ENCODE peak calls at places on chromosome 3, in six cellular contexts. Q is GM12891, P is A549, L is H54, A is HepG2, J is adrenal gland. S is an unnamed sample.

GRCh38 chr3:58487140-58487886 is 4.6 kb upstream of the KCTD6 start:
- DNase-seq in Q (no peak), P (peak), L (peak), A (no peak), J (peak), S (peak)

GRCh38 chr3:113721638-113722037 is 24.4 kb downstream of the NAA50 start:
- DNase-seq in Q (no peak), P (no peak), L (no peak), A (no peak), J (no peak), S (no peak)

GRCh38 chr3:39637807-39638206 is 170.3 kb downstream of the MOBP start:
- DNase-seq in Q (no peak), P (peak), L (peak), A (peak), J (no peak), S (peak)

GRCh38 chr3:152257246-152258074 is 11.3 kb upstream of the MBNL1 start:
- DNase-seq in Q (no peak), P (no peak), L (no peak), A (no peak), J (no peak), S (no peak)

GRCh38 chr3:188345223-188345622 is 191.3 kb downstream of the LPP start:
- DNase-seq in Q (no peak), P (no peak), L (peak), A (no peak), J (no peak), S (no peak)

GRCh38 chr3:72797773-72798543 is 50.3 kb downstream of the SHQ1 start:
- DNase-seq in Q (no peak), P (no peak), L (no peak), A (peak), J (peak), S (peak)

GRCh38 chr3:185402561-185402960 is 39.6 kb downstream of the MAP3K13 start:
- DNase-seq in Q (no peak), P (no peak), L (no peak), A (no peak), J (peak), S (no peak)

GRCh38 chr3:168968611-168969010 is 694.9 kb downstream of the MECOM start:
- DNase-seq in Q (no peak), P (no peak), L (no peak), A (no peak), J (no peak), S (peak)

GRCh38 chr3:119831022-119831421 is 49.1 kb downstream of the NR1I2 start:
- DNase-seq in Q (no peak), P (peak), L (no peak), A (no peak), J (no peak), S (peak)

GRCh38 chr3:61925721-61926120 is 364.4 kb downstream of the PTPRG start:
- DNase-seq in Q (no peak), P (no peak), L (no peak), A (no peak), J (no peak), S (no peak)

GRCh38 chr3:191382661-191383060 is 52.3 kb upstream of the UTS2B start:
- DNase-seq in Q (no peak), P (no peak), L (no peak), A (no peak), J (no peak), S (no peak)

GRCh38 chr3:29408676-29409075 is 127.8 kb downstream of the RBMS3 start:
- DNase-seq in Q (no peak), P (no peak), L (no peak), A (no peak), J (no peak), S (no peak)

GRCh38 chr3:56704706-56705105 is 21.6 kb upstream of the TASOR start:
- DNase-seq in Q (no peak), P (no peak), L (no peak), A (no peak), J (no peak), S (no peak)

GRCh38 chr3:171829841-171830559 is 13.1 kb upstream of the TMEM212 start:
- DNase-seq in Q (no peak), P (peak), L (peak), A (peak), J (peak), S (peak)

GRCh38 chr3:156676467-156677119 is 2.2 kb downstream of the TIPARP start:
- DNase-seq in Q (no peak), P (peak), L (no peak), A (no peak), J (no peak), S (no peak)

GRCh38 chr3:17740703-17741102 is 1.7 kb downstream of the TBC1D5 start:
- DNase-seq in Q (no peak), P (peak), L (peak), A (peak), J (no peak), S (peak)
- TF ChIP-seq POLR2A in Q (no peak), P (no peak), L (no peak), A (peak), J (no peak), S (peak)

GRCh38 chr3:126134219-126134975 is 46.0 kb downstream of the ALDH1L1 start:
- DNase-seq in Q (peak), P (peak), L (peak), A (peak), J (peak), S (peak)
- TF ChIP-seq POLR2A in Q (no peak), P (no peak), L (no peak), A (no peak), J (no peak), S (no peak)

DNA sequence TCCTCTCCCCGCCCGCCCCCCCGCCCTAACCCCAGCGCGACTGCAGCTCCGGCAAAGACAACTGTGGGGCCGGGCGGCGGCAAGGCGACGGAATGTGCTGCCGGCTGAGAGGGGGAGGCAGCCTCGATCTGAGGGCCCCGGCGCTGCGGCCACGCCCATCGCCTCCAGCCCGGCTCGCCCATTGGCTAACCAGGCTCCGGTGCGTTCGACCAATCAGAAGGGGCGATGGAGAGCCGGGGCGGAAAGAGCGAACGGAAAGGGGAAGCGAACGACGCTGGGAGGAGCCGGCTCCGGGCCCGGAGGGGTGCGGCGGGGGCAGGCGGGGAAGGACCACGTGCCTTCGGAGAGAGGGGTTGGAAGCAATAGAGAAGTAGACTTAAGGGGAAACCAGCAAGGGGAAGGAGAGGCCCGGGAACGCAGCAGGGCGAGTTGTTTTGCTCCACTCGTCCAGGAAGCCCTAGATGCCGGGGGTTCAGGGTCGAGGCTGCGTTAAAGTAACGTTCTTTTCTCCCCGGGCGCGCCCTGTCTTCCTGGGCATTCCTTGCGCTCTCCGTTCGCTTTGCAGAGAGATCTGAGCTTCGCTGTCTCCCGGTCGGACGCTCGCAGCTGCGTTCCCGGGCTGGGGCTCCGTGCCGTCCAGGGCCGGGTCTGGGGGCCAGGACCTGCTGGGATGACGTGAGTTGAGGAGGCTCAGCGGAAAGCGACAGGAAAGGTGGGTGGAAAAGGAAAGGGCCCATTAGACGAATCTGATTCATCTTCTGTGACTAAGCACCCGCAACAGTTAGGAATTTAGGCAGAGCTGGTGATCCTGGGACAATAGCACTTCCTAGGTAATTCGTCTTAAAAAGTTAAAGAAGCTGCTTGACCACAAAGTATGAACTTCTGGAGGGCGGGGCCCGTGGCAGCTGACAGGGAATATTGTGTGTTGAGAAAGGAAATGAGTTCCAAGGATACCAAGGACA is at the start of gene KPNA4:
- DNase-seq in Q (peak), P (peak), L (peak), A (peak), J (peak), S (peak)
- TF ChIP-seq POLR2A in Q (peak), P (peak), L (peak), A (peak), J (peak), S (peak)

DNA sequence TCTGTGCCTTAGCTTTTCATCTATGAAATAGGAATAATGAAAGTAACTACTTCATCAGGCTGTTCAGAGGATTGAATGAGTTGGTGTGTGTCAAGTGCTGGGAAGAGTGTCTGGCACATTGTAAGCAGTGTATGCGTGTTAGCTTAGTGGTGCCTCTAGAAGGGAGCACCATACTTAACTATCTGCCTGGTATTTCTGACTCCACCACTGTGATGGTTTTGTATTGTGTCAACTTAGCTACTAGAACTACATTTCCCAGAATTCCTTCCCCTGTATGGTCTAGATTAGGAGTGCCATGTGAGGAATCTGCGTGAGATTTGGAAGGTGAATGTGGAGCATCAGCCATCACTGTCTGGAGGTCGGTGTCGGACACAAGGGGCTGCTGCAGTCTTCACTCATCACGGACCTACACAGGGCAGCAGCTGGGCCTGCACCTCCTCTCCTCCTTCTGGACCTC is 115.4 kb upstream of the GALNT15 start:
- DNase-seq in Q (no peak), P (peak), L (no peak), A (no peak), J (no peak), S (no peak)
- TF ChIP-seq POLR2A in Q (no peak), P (no peak), L (no peak), A (no peak), J (no peak), S (no peak)

GRCh38 chr3:184185461-184186183 is 377 bp upstream of the ABCF3 start:
- DNase-seq in Q (peak), P (peak), L (peak), A (peak), J (peak), S (peak)
- TF ChIP-seq POLR2A in Q (peak), P (peak), L (no peak), A (peak), J (no peak), S (peak)

GRCh38 chr3:14522768-14523167 is 17.4 kb downstream of the GRIP2 start:
- DNase-seq in Q (no peak), P (no peak), L (no peak), A (no peak), J (no peak), S (no peak)

GRCh38 chr3:14522129-14522691 is 17.9 kb downstream of the GRIP2 start:
- DNase-seq in Q (no peak), P (no peak), L (no peak), A (no peak), J (no peak), S (no peak)

GRCh38 chr3:14524311-14524711 is 15.8 kb downstream of the GRIP2 start:
- DNase-seq in Q (no peak), P (no peak), L (no peak), A (no peak), J (no peak), S (no peak)

GRCh38 chr3:14524920-14525660 is 15.1 kb downstream of the GRIP2 start:
- DNase-seq in Q (no peak), P (no peak), L (no peak), A (no peak), J (no peak), S (no peak)

DNA sequence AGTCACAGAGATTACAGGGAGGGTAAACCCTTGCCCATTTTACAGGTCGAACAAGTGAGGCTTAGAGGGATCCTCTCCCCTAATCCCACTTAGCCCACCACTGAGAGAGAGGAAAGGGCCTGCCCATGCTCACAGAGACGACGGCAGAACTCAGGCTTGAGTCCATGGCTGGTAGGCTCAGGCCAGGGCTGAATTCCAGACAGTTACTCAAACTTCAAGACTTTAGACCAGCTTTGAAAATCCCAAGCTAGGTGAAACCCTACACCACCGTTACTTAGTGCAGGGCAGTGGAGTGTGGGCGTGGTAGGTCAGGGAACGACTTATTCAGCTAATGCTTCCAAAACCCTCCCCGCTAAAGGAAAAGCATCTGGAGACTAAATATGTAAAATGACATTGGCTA is 16.4 kb downstream of the GRIP2 start:
- DNase-seq in Q (no peak), P (no peak), L (no peak), A (no peak), J (no peak), S (no peak)
- TF ChIP-seq POLR2A in Q (no peak), P (no peak), L (no peak), A (no peak), J (no peak), S (no peak)

S was measured in erythroblast.